ENCODE peak calls at places on chromosomes 4 and X, in six cellular contexts. Z is GM12878, J is endothelial cell of umbilical vein, P is K562, C is A549, U is HepG2. T is an unnamed sample.

GRCh38 chr4:110196871-110197420 is 1.5 kb downstream of the ELOVL6 start:
- DNase-seq in Z (no peak), J (peak), P (peak), C (peak), U (no peak), T (peak)

GRCh38 chrX:2700405-2701320 is 9.6 kb downstream of the CD99 start:
- DNase-seq in Z (no peak), J (no peak), P (no peak), C (no peak), U (no peak), T (no peak)

GRCh38 chr4:90495936-90496335 is 368.7 kb downstream of the CCSER1 start:
- DNase-seq in Z (no peak), J (no peak), P (no peak), C (no peak), U (no peak), T (no peak)

GRCh38 chr4:658031-658667 is 15.9 kb downstream of the ATP5ME start:
- DNase-seq in Z (no peak), J (no peak), P (no peak), C (no peak), U (no peak), T (no peak)

GRCh38 chrX:108537005-108537404 is 97.4 kb downstream of the COL4A5 start:
- DNase-seq in Z (no peak), J (peak), P (peak), C (peak), U (peak), T (peak)

GRCh38 chr4:40870076-40870624 is 120.4 kb downstream of the NSUN7 start:
- DNase-seq in Z (no peak), J (no peak), P (no peak), C (no peak), U (no peak), T (no peak)

GRCh38 chr4:87049508-87049907 is 114.7 kb downstream of the AFF1 start:
- DNase-seq in Z (no peak), J (peak), P (no peak), C (no peak), U (no peak), T (no peak)

GRCh38 chr4:24243641-24244040 is 340.7 kb downstream of the DHX15 start:
- DNase-seq in Z (no peak), J (no peak), P (no peak), C (no peak), U (no peak), T (no peak)

GRCh38 chr4:188841523-188841922 is 702.3 kb downstream of the TRIML1 start:
- DNase-seq in Z (no peak), J (no peak), P (no peak), C (no peak), U (no peak), T (no peak)

GRCh38 chrX:28586891-28587635 is at the start of gene IL1RAPL1:
- DNase-seq in Z (no peak), J (peak), P (no peak), C (peak), U (no peak), T (peak)

GRCh38 chrX:12327836-12328235 is 189.6 kb downstream of the FRMPD4 start:
- DNase-seq in Z (no peak), J (no peak), P (no peak), C (no peak), U (no peak), T (no peak)

GRCh38 chrX:40094900-40095587 is 2.7 kb downstream of the BCOR start:
- DNase-seq in Z (no peak), J (peak), P (no peak), C (no peak), U (no peak), T (no peak)

GRCh38 chr4:99564921-99565320 is 1.1 kb upstream of the TRMT10A start:
- DNase-seq in Z (no peak), J (no peak), P (no peak), C (no peak), U (no peak), T (no peak)

GRCh38 chrX:137425273-137425902 is 140.5 kb upstream of the ZIC3 start:
- DNase-seq in Z (no peak), J (no peak), P (no peak), C (no peak), U (no peak), T (no peak)

GRCh38 chrX:137427813-137428212 is 138.1 kb upstream of the ZIC3 start:
- DNase-seq in Z (no peak), J (no peak), P (no peak), C (peak), U (no peak), T (no peak)

GRCh38 chrX:137424679-137425078 is 141.2 kb upstream of the ZIC3 start:
- DNase-seq in Z (no peak), J (no peak), P (no peak), C (no peak), U (no peak), T (no peak)

GRCh38 chrX:137427061-137427778 is 138.7 kb upstream of the ZIC3 start:
- DNase-seq in Z (no peak), J (no peak), P (no peak), C (no peak), U (no peak), T (no peak)

DNA sequence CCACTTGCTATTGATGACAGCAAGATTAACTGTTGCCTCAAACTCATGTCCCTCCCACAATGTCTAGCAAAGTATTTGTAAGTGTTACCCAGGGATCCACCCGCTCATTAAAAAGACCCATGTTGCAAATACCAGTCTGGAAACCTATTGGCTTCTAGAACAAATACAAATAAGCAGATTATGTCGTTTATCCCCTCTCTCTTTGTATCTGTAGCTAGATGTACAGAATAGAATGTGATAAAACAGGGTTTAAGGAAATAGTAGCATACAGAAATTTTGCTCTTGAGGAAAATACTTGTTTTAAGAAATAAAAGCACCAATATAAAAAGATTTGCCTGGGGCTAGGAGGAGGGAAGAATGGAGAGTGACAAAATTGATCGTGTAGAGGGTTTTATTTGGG is 142.7 kb upstream of the ZIC3 start:
- DNase-seq in Z (no peak), J (no peak), P (no peak), C (no peak), U (no peak), T (no peak)
- TF ChIP-seq MAX in Z (no peak), J (no peak), P (no peak), C (no peak), U (no peak), T (no peak)

GRCh38 chr4:123649248-123649643 is 252.7 kb downstream of the SPRY1 start:
- DNase-seq in Z (peak), J (no peak), P (no peak), C (no peak), U (no peak), T (no peak)
- H3K4me3 ChIP-seq in Z (no peak), J (no peak), P (no peak), C (no peak), U (peak), T (no peak)

GRCh38 chrX:75784689-75785491 is at the start of gene MAGEE2:
- DNase-seq in Z (no peak), J (no peak), P (no peak), C (no peak), U (peak), T (no peak)
- TF ChIP-seq MYC in Z (no peak), J (no peak), P (no peak), C (no peak), U (no peak), T (no peak)

GRCh38 chr4:5378002-5378401 is 326.7 kb downstream of the STK32B start:
- DNase-seq in Z (no peak), J (no peak), P (peak), C (no peak), U (peak), T (peak)

GRCh38 chr4:5385741-5386251 is 322.6 kb downstream of the EVC2 start:
- DNase-seq in Z (no peak), J (no peak), P (peak), C (no peak), U (no peak), T (no peak)

GRCh38 chr4:5386921-5387320 is 321.4 kb downstream of the EVC2 start:
- DNase-seq in Z (no peak), J (no peak), P (no peak), C (no peak), U (no peak), T (no peak)

GRCh38 chr4:5383191-5383980 is 325.0 kb downstream of the EVC2 start:
- DNase-seq in Z (no peak), J (no peak), P (no peak), C (no peak), U (no peak), T (no peak)

DNA sequence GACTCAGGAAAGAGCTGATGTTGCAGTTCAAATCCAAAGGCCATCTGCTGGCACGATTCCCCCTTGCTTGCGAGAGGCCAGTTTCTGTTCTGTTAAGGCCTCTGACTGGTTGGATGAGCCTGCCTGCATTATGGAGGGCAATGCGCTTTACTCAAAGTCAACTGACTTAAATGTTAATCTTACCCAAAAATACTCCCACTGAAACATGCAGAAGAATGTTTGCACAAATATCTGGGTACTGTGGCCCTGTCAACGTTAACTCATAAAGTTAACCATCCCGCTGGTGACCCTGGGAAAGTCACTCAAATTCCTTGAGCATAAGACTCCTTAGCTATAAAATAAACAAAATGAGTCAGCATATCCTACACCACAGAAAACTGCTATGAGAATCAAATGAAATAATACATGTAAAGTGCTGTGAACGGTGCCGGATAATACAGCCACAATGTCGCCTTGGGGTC is 326.3 kb downstream of the EVC2 start:
- DNase-seq in Z (no peak), J (no peak), P (no peak), C (peak), U (no peak), T (no peak)
- TF ChIP-seq MAX in Z (no peak), J (no peak), P (no peak), C (peak), U (no peak), T (no peak)

DNA sequence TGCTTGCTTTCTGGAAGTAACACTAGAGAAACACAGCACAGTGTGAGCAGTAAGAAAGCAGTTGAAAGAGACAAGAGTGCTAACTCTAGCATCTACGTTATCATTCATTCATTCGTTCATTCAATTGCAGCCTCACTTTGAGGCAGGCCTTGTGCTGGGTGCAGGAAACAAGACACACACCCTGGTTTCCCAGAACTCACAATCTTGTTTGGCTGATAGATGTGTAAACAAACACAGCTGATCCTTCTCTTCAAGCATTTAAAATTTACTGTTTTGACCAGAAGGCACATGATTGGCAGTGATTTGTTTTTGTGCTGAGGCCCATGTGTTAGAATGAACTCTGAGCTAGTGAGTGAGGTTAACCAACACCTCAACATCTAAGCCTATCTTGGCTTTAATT is 20.4 kb upstream of the TBC1D9 start:
- DNase-seq in Z (no peak), J (no peak), P (no peak), C (no peak), U (no peak), T (no peak)
- H3K4me3 ChIP-seq in Z (no peak), J (no peak), P (no peak), C (no peak), U (no peak), T (no peak)

DNA sequence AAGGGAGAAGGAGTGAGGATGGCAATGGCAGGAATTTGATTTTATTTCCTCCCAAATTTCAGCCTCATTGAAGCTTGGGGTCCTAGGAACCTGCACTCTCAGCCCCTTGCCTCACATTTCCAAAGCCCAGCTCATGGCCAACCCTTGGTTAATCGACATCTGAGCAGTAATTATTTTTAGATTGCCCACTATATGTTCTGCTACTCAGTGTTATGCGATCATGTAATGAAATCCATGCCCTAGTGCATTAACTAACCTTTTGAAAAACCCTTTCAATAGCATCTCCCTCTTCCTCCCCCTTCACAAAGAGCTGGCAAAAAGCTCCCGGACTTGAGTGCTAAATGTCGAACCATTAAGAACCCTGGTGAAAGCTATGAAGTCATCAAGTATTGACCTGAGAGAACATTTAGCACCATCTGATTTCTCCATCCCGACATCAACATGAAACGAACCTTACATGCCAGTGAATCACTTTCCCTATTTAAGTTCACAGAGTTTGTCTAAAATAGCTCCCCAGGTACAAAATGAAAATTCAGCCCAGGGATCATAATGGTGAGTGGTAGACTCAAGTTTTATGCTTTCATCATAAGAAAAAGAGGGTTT is 59.2 kb upstream of the RPS6KA3 start:
- DNase-seq in Z (no peak), J (no peak), P (no peak), C (no peak), U (no peak), T (no peak)
- TF ChIP-seq MYC in Z (no peak), J (no peak), P (no peak), C (no peak), U (no peak), T (no peak)

DNA sequence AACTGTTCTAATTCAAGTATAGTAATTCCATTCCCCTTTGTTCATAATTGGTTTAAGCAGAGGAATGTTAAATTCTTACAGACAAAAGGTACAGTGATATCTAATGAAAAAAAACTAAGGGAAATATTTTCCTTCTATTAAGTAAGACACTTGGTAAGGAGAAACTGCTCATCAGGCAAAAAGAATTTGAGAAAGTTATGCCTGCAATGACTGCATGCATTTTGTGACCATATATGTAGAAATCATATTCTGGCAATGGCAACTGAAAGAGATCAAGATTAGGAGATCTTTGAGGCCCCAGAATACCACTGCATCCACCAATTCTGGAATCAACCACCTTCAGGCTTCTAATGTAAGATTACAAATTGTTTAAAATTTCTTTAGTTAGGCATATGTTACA is 364.8 kb downstream of the PCDH10 start:
- DNase-seq in Z (no peak), J (no peak), P (no peak), C (no peak), U (no peak), T (no peak)
- TF ChIP-seq MAX in Z (no peak), J (no peak), P (no peak), C (no peak), U (no peak), T (no peak)